ENCODE peak calls at places on chromosomes 6 and 20, in eight cellular contexts. L is breast epithelium, V is GM23338, J is upper lobe of left lung, W is H1, F is spleen, E is stomach, R is transverse colon. Z is an unnamed sample.

GRCh38 chr20:9053108-9053507 is 15.8 kb upstream of the PLCB4 start:
- DNase-seq in L (no peak), V (no peak), J (no peak), W (no peak), F (no peak), E (no peak), R (no peak), Z (no peak)

GRCh38 chr6:30845183-30845582 is 39.1 kb upstream of the DDR1 start:
- DNase-seq in L (no peak), V (peak; percentile 76), J (no peak), W (no peak), F (no peak), E (no peak), R (no peak), Z (no peak)

GRCh38 chr6:110813813-110814487 is 1.3 kb downstream of the CDK19 start:
- DNase-seq in L (no peak), V (peak; percentile 14), J (no peak), W (no peak), F (no peak), E (no peak), R (peak; percentile 11), Z (peak; percentile 53)

GRCh38 chr20:6686171-6686570 is 81.3 kb upstream of the BMP2 start:
- DNase-seq in L (no peak), V (no peak), J (no peak), W (no peak), F (no peak), E (no peak), R (no peak), Z (no peak)

GRCh38 chr6:33178755-33179475 is 13.4 kb downstream of the COL11A2 start:
- DNase-seq in L (no peak), V (no peak), J (no peak), W (no peak), F (no peak), E (no peak), R (no peak), Z (no peak)

GRCh38 chr20:44832724-44833123 is 22.4 kb upstream of the RIMS4 start:
- DNase-seq in L (no peak), V (peak; percentile 32), J (no peak), W (no peak), F (no peak), E (no peak), R (no peak), Z (no peak)

GRCh38 chr6:79605061-79605460 is 26.1 kb upstream of the SH3BGRL2 start:
- DNase-seq in L (no peak), V (no peak), J (no peak), W (no peak), F (no peak), E (no peak), R (no peak), Z (no peak)

GRCh38 chr6:79461205-79461604 is 76.0 kb downstream of the LCA5 start:
- DNase-seq in L (no peak), V (no peak), J (no peak), W (no peak), F (no peak), E (no peak), R (no peak), Z (peak; percentile 55)

GRCh38 chr6:1613631-1614447 is 4.1 kb downstream of the FOXC1 start:
- DNase-seq in L (no peak), V (peak; percentile 90), J (no peak), W (no peak), F (no peak), E (no peak), R (no peak), Z (no peak)

GRCh38 chr20:4524307-4524706 is 197.4 kb upstream of the PRND start:
- DNase-seq in L (no peak), V (no peak), J (no peak), W (no peak), F (no peak), E (no peak), R (no peak), Z (no peak)

GRCh38 chr20:49562341-49563014 is 5.5 kb downstream of the PTGIS start:
- DNase-seq in L (peak; percentile 70), V (peak; percentile 84), J (peak; percentile 40), W (no peak), F (no peak), E (peak; percentile 54), R (peak; percentile 43), Z (peak; percentile 19)

GRCh38 chr6:17966451-17966850 is 21.0 kb downstream of the KIF13A start:
- DNase-seq in L (no peak), V (no peak), J (no peak), W (no peak), F (no peak), E (no peak), R (no peak), Z (no peak)

GRCh38 chr6:100549406-100550167 is 84.9 kb upstream of the SIM1 start:
- DNase-seq in L (no peak), V (no peak), J (no peak), W (no peak), F (no peak), E (no peak), R (no peak), Z (no peak)

GRCh38 chr6:133854633-133855598 is 34.0 kb upstream of the TCF21 start:
- DNase-seq in L (no peak), V (peak; percentile 54), J (no peak), W (no peak), F (peak; percentile 65), E (no peak), R (no peak), Z (no peak)

GRCh38 chr6:143331362-143331761 is 119.1 kb downstream of the ADAT2 start:
- DNase-seq in L (no peak), V (no peak), J (no peak), W (no peak), F (no peak), E (no peak), R (no peak), Z (no peak)

GRCh38 chr6:20334334-20334733 is 67.3 kb upstream of the E2F3 start:
- DNase-seq in L (no peak), V (peak; percentile 36), J (no peak), W (no peak), F (no peak), E (no peak), R (no peak), Z (no peak)

DNA sequence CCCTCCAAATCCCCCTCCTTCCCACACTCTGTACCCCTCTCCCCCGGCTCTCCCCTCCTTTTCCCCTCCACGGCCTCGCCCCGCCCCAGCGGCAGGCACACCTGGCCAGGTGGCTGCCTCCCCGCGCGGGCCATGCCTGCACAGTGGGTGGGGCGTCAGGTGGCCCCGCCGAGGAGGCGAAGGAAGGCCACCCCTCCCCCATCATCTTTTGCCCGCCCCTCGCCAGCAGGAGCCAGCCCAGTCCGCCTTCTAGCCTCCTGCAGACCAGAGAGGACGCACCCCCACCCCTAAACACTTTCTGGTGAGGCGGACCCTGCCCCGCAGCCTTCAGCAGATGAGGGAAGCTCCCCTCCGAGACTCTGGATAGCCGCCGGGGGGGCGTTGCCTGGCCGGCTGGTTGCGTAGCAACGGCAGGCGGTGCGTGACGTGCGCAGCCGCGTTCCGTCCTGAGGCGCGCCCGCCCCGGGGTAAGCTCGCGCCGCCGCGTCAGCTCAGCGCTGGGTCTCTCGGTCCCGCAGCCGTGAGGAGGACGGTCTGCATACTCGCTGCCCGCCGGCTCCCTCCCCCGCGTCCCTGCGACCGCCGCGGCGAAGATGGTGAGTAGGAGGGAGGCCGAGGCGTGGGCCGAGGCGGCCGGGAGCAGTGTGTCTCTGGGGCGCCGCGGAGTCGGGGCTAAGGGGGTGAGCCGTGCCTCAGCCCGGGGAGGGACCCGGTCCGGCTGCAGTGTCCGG is at the start of gene DSTN:
- DNase-seq in L (peak; percentile 93), V (peak; percentile 97), J (peak; percentile 95), W (peak; percentile 93), F (peak; percentile 98), E (peak; percentile 95), R (peak; percentile 94), Z (peak; percentile 93)
- TF ChIP-seq POLR2AphosphoS5 in L (peak; percentile 90), V (peak; percentile 72), J (peak; percentile 97), W (peak; percentile 7), F (peak; percentile 93), E (peak; percentile 99), R (peak; percentile 99), Z (peak; percentile 91)

DNA sequence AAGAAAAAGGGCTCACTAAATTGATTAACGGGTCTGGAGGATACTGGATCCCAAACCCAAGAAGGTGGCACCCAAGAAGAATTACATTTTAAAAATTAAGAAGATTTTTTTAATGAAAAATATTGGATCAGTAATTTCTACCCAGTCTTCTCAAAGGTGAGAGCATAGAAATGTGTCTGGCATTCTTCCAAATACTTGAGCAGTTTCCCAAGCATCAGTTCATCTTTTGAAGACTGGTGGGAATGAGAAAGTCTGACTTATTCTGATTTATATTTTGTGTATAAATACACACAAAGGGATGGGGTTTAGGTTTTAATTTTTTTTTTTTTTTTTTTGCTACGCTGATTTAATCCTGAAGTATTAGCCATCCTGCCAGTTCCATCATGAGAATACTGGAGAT is 3.3 kb downstream of the MGME1 start:
- DNase-seq in L (no peak), V (no peak), J (no peak), W (no peak), F (no peak), E (no peak), R (no peak), Z (no peak)
- H3K36me3 ChIP-seq in L (no peaks in the 10 kb centered on the region), V (peaks cover 7% of the 10 kb centered on the region), J (peaks cover 15% of the 10 kb centered on the region), W (peaks cover 5% of the 10 kb centered on the region), F (peaks cover 20% of the 10 kb centered on the region), E (peaks cover 17% of the 10 kb centered on the region), R (no peaks in the 10 kb centered on the region), Z (no peaks in the 10 kb centered on the region)

GRCh38 chr6:25878721-25879322 is 4.8 kb upstream of the SLC17A3 start:
- DNase-seq in L (no peak), V (no peak), J (no peak), W (no peak), F (no peak), E (no peak), R (no peak), Z (no peak)
- TF ChIP-seq POLR2AphosphoS5 in L (no peak), V (no peak), J (no peak), W (no peak), F (no peak), E (no peak), R (no peak), Z (no peak)

GRCh38 chr20:53296451-53297153 is 297.0 kb downstream of the ZNF217 start:
- DNase-seq in L (no peak), V (no peak), J (no peak), W (no peak), F (no peak), E (no peak), R (no peak), Z (no peak)

GRCh38 chr20:53291548-53291947 is 302.1 kb downstream of the ZNF217 start:
- DNase-seq in L (no peak), V (peak; percentile 79), J (no peak), W (no peak), F (no peak), E (no peak), R (no peak), Z (no peak)

GRCh38 chr20:53294804-53295203 is 298.8 kb downstream of the ZNF217 start:
- DNase-seq in L (no peak), V (no peak), J (no peak), W (no peak), F (no peak), E (no peak), R (no peak), Z (no peak)

GRCh38 chr20:53297154-53297529 is 296.5 kb downstream of the ZNF217 start:
- DNase-seq in L (no peak), V (no peak), J (no peak), W (no peak), F (no peak), E (no peak), R (no peak), Z (no peak)

DNA sequence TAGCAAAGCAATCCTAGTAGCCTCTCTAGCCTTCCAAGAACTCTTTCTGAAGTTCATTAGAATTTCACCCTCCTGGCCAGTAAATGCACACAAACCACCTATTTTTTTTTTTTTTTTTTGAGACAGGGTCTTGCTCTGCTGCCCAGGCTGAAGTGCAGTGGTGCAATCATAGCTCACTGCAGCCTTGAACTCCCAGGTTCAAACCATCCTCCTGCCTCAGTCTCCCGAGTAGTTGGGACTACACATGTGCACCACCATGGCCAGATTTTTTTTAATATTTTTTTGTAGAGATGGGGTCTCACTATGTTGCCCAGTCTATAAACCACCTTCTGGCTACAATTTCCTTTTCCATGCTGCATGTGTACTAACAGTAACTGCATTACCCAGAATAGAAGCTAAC is 301.3 kb downstream of the ZNF217 start:
- DNase-seq in L (no peak), V (no peak), J (no peak), W (no peak), F (no peak), E (no peak), R (no peak), Z (no peak)
- H3K36me3 ChIP-seq in L (no peaks in the 10 kb centered on the region), V (no peaks in the 10 kb centered on the region), J (no peaks in the 10 kb centered on the region), W (no peaks in the 10 kb centered on the region), F (no peaks in the 10 kb centered on the region), E (no peaks in the 10 kb centered on the region), R (no peaks in the 10 kb centered on the region), Z (no peaks in the 10 kb centered on the region)